ENCODE peak calls at places on chromosome 10, in nine cellular contexts. D is ACHN; J is PC-9; E is NCI-H345; V is left colon; C is MCF 10A; T is NCI-H1105; Y is activated CD4-positive, alpha-beta T cell treated with anti-CD3 and anti-CD28 coated beads, Interleukin-2, amount 50 U/mL, for 24 hours; S is activated CD8-positive, alpha-beta T cell treated with anti-CD3 and anti-CD28 coated beads, Interleukin-2, amount 10 ng/mL, durations not matched to agents 7 days and 5 days. P is an unnamed sample.

GRCh38 chr10:4046030-4046429 is 261.0 kb upstream of the KLF6 start:
- DNase-seq in D (no peak), J (no peak), E (no peak), V (no peak), C (no peak), T (no peak), Y (no peak), S (no peak), P (no peak)

GRCh38 chr10:72292223-72292691 is 18.5 kb downstream of the DDIT4 start:
- DNase-seq in D (no peak), J (peak), E (no peak), V (peak), C (peak), T (no peak), Y (no peak), S (peak), P (peak)

GRCh38 chr10:4721994-4722753 is 103.8 kb upstream of the AKR1E2 start:
- DNase-seq in D (no peak), J (peak), E (no peak), V (no peak), C (peak), T (no peak), Y (no peak), S (no peak), P (no peak)

GRCh38 chr10:50561266-50561665 is 62.5 kb downstream of the SGMS1 start:
- DNase-seq in D (no peak), J (no peak), E (no peak), V (no peak), C (peak), T (no peak), Y (no peak), S (no peak), P (no peak)

GRCh38 chr10:24310104-24310503 is 101.2 kb downstream of the KIAA1217 start:
- DNase-seq in D (no peak), J (peak), E (no peak), V (no peak), C (no peak), T (no peak), Y (no peak), S (no peak), P (no peak)

GRCh38 chr10:123443924-123444323 is 222.2 kb upstream of the GPR26 start:
- DNase-seq in D (no peak), J (no peak), E (no peak), V (no peak), C (no peak), T (no peak), Y (no peak), S (no peak), P (no peak)

GRCh38 chr10:121710971-121711370 is 112.7 kb upstream of the FGFR2 start:
- DNase-seq in D (no peak), J (no peak), E (no peak), V (no peak), C (no peak), T (no peak), Y (no peak), S (no peak), P (no peak)

GRCh38 chr10:67492317-67493019 is 203.5 kb downstream of the CTNNA3 start:
- DNase-seq in D (no peak), J (peak), E (no peak), V (no peak), C (no peak), T (no peak), Y (no peak), S (no peak), P (no peak)

GRCh38 chr10:95411635-95412034 is 120.8 kb upstream of the PDLIM1 start:
- DNase-seq in D (no peak), J (no peak), E (no peak), V (no peak), C (no peak), T (no peak), Y (no peak), S (no peak), P (no peak)

GRCh38 chr10:120891367-120891766 is 40.2 kb downstream of the WDR11 start:
- DNase-seq in D (no peak), J (no peak), E (no peak), V (no peak), C (no peak), T (no peak), Y (no peak), S (no peak), P (no peak)

GRCh38 chr10:79941585-79942210 is 7.2 kb downstream of the SFTPD start:
- DNase-seq in D (no peak), J (no peak), E (no peak), V (no peak), C (no peak), T (no peak), Y (no peak), S (peak), P (no peak)

GRCh38 chr10:125187238-125188194 is 27.2 kb upstream of the CTBP2 start:
- DNase-seq in D (no peak), J (no peak), E (no peak), V (no peak), C (peak), T (no peak), Y (no peak), S (no peak), P (no peak)

GRCh38 chr10:45063605-45064231 is 63.0 kb downstream of the ZNF22 start:
- DNase-seq in D (no peak), J (no peak), E (no peak), V (no peak), C (peak), T (no peak), Y (no peak), S (no peak), P (no peak)

GRCh38 chr10:58239561-58240169 is 28.0 kb downstream of the IPMK start:
- DNase-seq in D (no peak), J (no peak), E (no peak), V (no peak), C (peak), T (no peak), Y (no peak), S (no peak), P (no peak)

GRCh38 chr10:76558996-76559888 is 1078.4 kb downstream of the KCNMA1 start:
- DNase-seq in D (no peak), J (no peak), E (no peak), V (no peak), C (peak), T (no peak), Y (no peak), S (no peak), P (no peak)

GRCh38 chr10:88733215-88733614 is 26.6 kb upstream of the LIPN start:
- DNase-seq in D (no peak), J (no peak), E (no peak), V (no peak), C (no peak), T (no peak), Y (no peak), S (no peak), P (no peak)

P was measured in HCT116.